ENCODE peak calls at places on chromosome 17, in eight cellular contexts. Q is GM13977, N is endothelial cell of umbilical vein, S is IMR-90, H is MM.1S, Z is progenitor cell of endocrine pancreas, E is astrocyte of the spinal cord, D is tibial artery. C is an unnamed sample.

GRCh38 chr17:42917236-42917603 is 16.6 kb downstream of the G6PC1 start:
- DNase-seq in Z (no peak), N (peak), H (no peak), D (peak), E (no peak), S (no peak), Q (no peak), C (no peak)

GRCh38 chr17:63399316-63399715 is 46.8 kb downstream of the CYB561 start:
- DNase-seq in E (peak), Q (no peak), D (no peak), S (peak), H (no peak), Z (no peak), N (peak), C (no peak)

GRCh38 chr17:32158870-32159585 is 16.7 kb downstream of the RHOT1 start:
- DNase-seq in N (no peak), D (no peak), Z (no peak), H (no peak), S (no peak), Q (no peak), E (no peak), C (no peak)

GRCh38 chr17:31460226-31460721 is 68.8 kb downstream of the RAB11FIP4 start:
- DNase-seq in S (no peak), Z (no peak), D (no peak), H (no peak), Q (no peak), E (no peak), N (no peak), C (no peak)

GRCh38 chr17:752620-753219 is 656 bp upstream of the GEMIN4 start:
- DNase-seq in E (peak), D (peak), Q (peak), N (peak), S (peak), H (no peak), Z (no peak), C (no peak)

GRCh38 chr17:74249966-74250365 is 24.1 kb upstream of the DNAI2 start:
- DNase-seq in S (no peak), H (no peak), N (no peak), E (no peak), Q (no peak), Z (no peak), D (no peak), C (no peak)

GRCh38 chr17:32871736-32872135 is 5.2 kb downstream of the MYO1D start:
- DNase-seq in D (no peak), Q (no peak), H (no peak), S (no peak), N (no peak), Z (no peak), E (no peak), C (no peak)

GRCh38 chr17:51527230-51527982 is 267.1 kb downstream of the UTP18 start:
- DNase-seq in H (no peak), Q (no peak), S (no peak), Z (no peak), N (no peak), E (no peak), D (no peak), C (no peak)

GRCh38 chr17:27466748-27467375 is 10.6 kb downstream of the KSR1 start:
- DNase-seq in S (no peak), H (no peak), N (no peak), Q (peak), D (no peak), E (no peak), Z (no peak), C (no peak)

GRCh38 chr17:76585649-76586593 is at the start of gene ST6GALNAC2:
- DNase-seq in Q (no peak), N (peak), S (no peak), H (no peak), Z (peak), D (peak), E (peak), C (no peak)

GRCh38 chr17:75069783-75070182 is 18.0 kb upstream of the SLC16A5 start:
- DNase-seq in H (peak), D (no peak), N (peak), Q (no peak), S (no peak), Z (no peak), E (no peak), C (no peak)

GRCh38 chr17:55601874-55602364 is 90.7 kb upstream of the SMIM36 start:
- DNase-seq in N (peak), E (peak), S (peak), Q (peak), H (peak), Z (no peak), D (no peak), C (no peak)

GRCh38 chr17:33163827-33164555 is 129.1 kb downstream of the ASIC2 start:
- DNase-seq in E (no peak), Q (no peak), H (no peak), N (no peak), Z (no peak), S (no peak), D (no peak), C (no peak)

GRCh38 chr17:37092041-37092440 is 143.3 kb downstream of the AATF start:
- DNase-seq in N (no peak), H (no peak), Q (no peak), E (no peak), S (no peak), Z (no peak), D (no peak), C (no peak)

GRCh38 chr17:29256735-29257466 is 10.2 kb downstream of the CRYBA1 start:
- DNase-seq in H (no peak), N (no peak), Z (no peak), Q (no peak), S (peak), E (peak), D (no peak), C (no peak)

GRCh38 chr17:81867952-81868673 is 3.0 kb downstream of the ARHGDIA start:
- DNase-seq in D (no peak), E (no peak), Z (no peak), Q (no peak), S (no peak), H (no peak), N (no peak), C (no peak)

GRCh38 chr17:73644145-73645049 is at the start of gene SDK2:
- DNase-seq in H (no peak), S (no peak), E (peak), Z (peak), Q (peak), N (no peak), D (no peak), C (no peak)

GRCh38 chr17:13079010-13079409 is 61.2 kb upstream of the ELAC2 start:
- DNase-seq in N (no peak), E (no peak), D (no peak), S (no peak), H (no peak), Z (no peak), Q (no peak), C (no peak)

GRCh38 chr17:21215935-21216334 is 2.0 kb upstream of the TMEM11 start:
- DNase-seq in D (no peak), N (no peak), Z (no peak), Q (no peak), E (no peak), S (no peak), H (no peak), C (no peak)

GRCh38 chr17:38428643-38429371 is 543 bp downstream of the ARHGAP23 start:
- DNase-seq in E (peak), Q (no peak), Z (no peak), S (peak), D (peak), H (peak), N (peak), C (no peak)

GRCh38 chr17:78573955-78574354 is 3.2 kb downstream of the DNAH17 start:
- DNase-seq in E (no peak), Q (no peak), D (no peak), N (no peak), Z (no peak), H (no peak), S (no peak), C (no peak)

GRCh38 chr17:44558349-44559287 is 1.3 kb downstream of the FZD2 start:
- DNase-seq in E (peak), Q (no peak), H (no peak), S (peak), N (no peak), D (peak), Z (no peak), C (no peak)

GRCh38 chr17:44751806-44752205 is 7.0 kb upstream of the ADAM11 start:
- DNase-seq in N (no peak), E (no peak), H (no peak), D (no peak), S (no peak), Q (no peak), Z (no peak), C (no peak)

GRCh38 chr17:81832608-81833159 is 407 bp downstream of the MCRIP1 start:
- DNase-seq in Z (peak), D (peak), H (no peak), S (no peak), E (peak), Q (peak), N (peak), C (no peak)

GRCh38 chr17:4908301-4908700 is 5.4 kb upstream of the CHRNE start:
- DNase-seq in Z (no peak), N (no peak), S (no peak), E (peak), Q (no peak), D (no peak), H (no peak), C (no peak)

GRCh38 chr17:39626671-39627169 is at the start of gene PPP1R1B:
- DNase-seq in Z (no peak), D (no peak), S (no peak), Q (no peak), H (no peak), N (no peak), E (peak), C (no peak)

GRCh38 chr17:67164298-67164697 is 80.7 kb downstream of the HELZ start:
- DNase-seq in H (no peak), N (no peak), Z (no peak), S (no peak), E (no peak), D (no peak), Q (no peak), C (no peak)

GRCh38 chr17:65473985-65474384 is 87.5 kb downstream of the AXIN2 start:
- DNase-seq in Z (no peak), S (no peak), Q (no peak), E (no peak), H (no peak), D (no peak), N (no peak), C (no peak)

GRCh38 chr17:10156579-10157488 is 41.6 kb downstream of the GAS7 start:
- DNase-seq in S (no peak), E (no peak), Z (no peak), Q (peak), H (no peak), D (peak), N (no peak), C (no peak)

GRCh38 chr17:39461911-39462641 is 790 bp downstream of the CDK12 start:
- DNase-seq in D (peak), Q (no peak), H (peak), S (peak), Z (no peak), E (peak), N (peak), C (no peak)

GRCh38 chr17:77794846-77795245 is 163.7 kb upstream of the TNRC6C start:
- DNase-seq in N (no peak), S (no peak), Q (no peak), E (no peak), D (no peak), Z (no peak), H (no peak), C (no peak)

GRCh38 chr17:58121925-58122324 is 26.3 kb upstream of the OR4D1 start:
- DNase-seq in H (peak), D (no peak), E (peak), N (no peak), S (peak), Q (no peak), Z (no peak), C (peak)
- TF ChIP-seq CTCF in H (peak), D (no peak), E (peak), N (no peak), S (no peak), Q (peak), Z (peak), C (peak)

GRCh38 chr17:72163474-72163873 is 42.7 kb downstream of the SOX9 start:
- DNase-seq in Z (no peak), H (no peak), N (no peak), Q (no peak), D (no peak), E (no peak), S (no peak), C (no peak)

GRCh38 chr17:72165202-72165972 is 44.6 kb downstream of the SOX9 start:
- DNase-seq in N (no peak), E (no peak), D (no peak), Z (no peak), S (no peak), H (no peak), Q (no peak), C (no peak)

GRCh38 chr17:72158895-72159885 is 38.4 kb downstream of the SOX9 start:
- DNase-seq in Z (no peak), E (no peak), D (no peak), H (no peak), N (no peak), S (peak), Q (no peak), C (no peak)

GRCh38 chr17:72164340-72164739 is 43.5 kb downstream of the SOX9 start:
- DNase-seq in E (no peak), S (peak), Z (no peak), Q (no peak), D (no peak), H (no peak), N (no peak), C (no peak)

GRCh38 chr17:72162569-72162968 is 41.7 kb downstream of the SOX9 start:
- DNase-seq in H (no peak), S (no peak), D (no peak), N (no peak), Z (no peak), Q (no peak), E (no peak), C (no peak)
- TF ChIP-seq CTCF in H (no peak), S (no peak), D (no peak), N (no peak), Z (no peak), Q (no peak), E (no peak), C (no peak)

GRCh38 chr17:49280061-49280460 is 49.5 kb upstream of the PHOSPHO1 start:
- DNase-seq in Z (no peak), D (peak), H (no peak), N (no peak), S (no peak), E (no peak), Q (no peak), C (no peak)

GRCh38 chr17:49287481-49287880 is 56.9 kb upstream of the PHOSPHO1 start:
- DNase-seq in Z (no peak), S (no peak), Q (no peak), H (no peak), D (no peak), E (no peak), N (no peak), C (no peak)

GRCh38 chr17:49290690-49291326 is 60.2 kb upstream of the PHOSPHO1 start:
- DNase-seq in D (no peak), E (peak), Z (no peak), S (peak), Q (no peak), H (no peak), N (peak), C (no peak)

GRCh38 chr17:49280918-49281317 is 50.3 kb upstream of the PHOSPHO1 start:
- DNase-seq in D (peak), Z (no peak), E (no peak), N (no peak), Q (no peak), H (no peak), S (no peak), C (no peak)

DNA sequence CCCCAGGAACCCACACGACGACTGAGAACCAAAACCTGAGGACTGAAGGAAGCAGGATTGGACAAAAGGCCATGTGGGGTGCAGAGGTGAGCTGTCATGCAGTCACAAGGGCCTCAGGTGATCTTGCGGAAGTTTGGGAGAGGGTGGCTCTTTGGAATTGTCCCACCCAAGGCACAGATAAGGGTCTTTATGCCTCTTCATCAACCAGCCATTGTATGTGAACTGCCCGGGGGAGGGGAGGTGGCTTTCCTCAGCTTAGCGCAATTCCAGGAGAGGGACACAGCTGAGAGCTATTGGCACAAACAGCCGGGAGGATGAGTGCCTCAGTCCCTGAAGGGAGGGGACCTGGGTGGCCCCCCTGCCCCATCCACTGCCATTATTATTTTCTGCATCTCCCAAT is 55.1 kb upstream of the PHOSPHO1 start:
- DNase-seq in N (no peak), Z (no peak), H (no peak), E (no peak), D (no peak), Q (no peak), S (no peak), C (no peak)
- TF ChIP-seq CTCF in N (no peak), Z (no peak), H (no peak), E (no peak), D (no peak), Q (no peak), S (no peak), C (no peak)

DNA sequence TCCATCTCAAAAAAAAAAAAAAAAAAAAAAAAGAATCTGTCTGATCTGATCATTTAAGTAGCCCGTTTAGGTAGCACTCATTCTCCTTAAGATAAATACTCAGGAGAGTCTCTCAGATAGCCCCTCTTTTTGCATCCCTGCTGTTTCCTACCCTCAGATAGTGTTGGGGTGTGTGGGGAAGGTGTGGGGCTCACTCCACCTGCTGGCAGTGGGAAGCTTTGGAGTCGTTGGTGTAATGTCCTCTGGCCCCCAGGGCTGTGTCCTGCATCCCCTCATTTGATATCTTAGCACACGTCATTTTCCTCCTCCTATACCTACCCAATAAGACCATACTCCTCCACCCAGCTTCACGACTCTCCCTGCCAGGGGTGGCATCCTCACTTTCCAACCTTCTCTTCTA is 20.5 kb upstream of the MYH10 start:
- DNase-seq in Z (no peak), H (no peak), N (no peak), E (no peak), S (no peak), D (no peak), Q (no peak), C (no peak)
- TF ChIP-seq CTCF in Z (no peak), H (peak), N (no peak), E (no peak), S (no peak), D (no peak), Q (peak), C (no peak)

GRCh38 chr17:3667366-3668278 is 756 bp downstream of the TAX1BP3 start:
- DNase-seq in S (peak), D (peak), Q (no peak), E (peak), N (peak), Z (peak), H (peak), C (no peak)
- TF ChIP-seq CTCF in S (no peak), D (no peak), Q (peak), E (peak), N (no peak), Z (no peak), H (no peak), C (no peak)

GRCh38 chr17:17190188-17190587 is 15.9 kb downstream of the PLD6 start:
- DNase-seq in E (no peak), H (no peak), D (no peak), S (no peak), N (no peak), Q (no peak), Z (no peak), C (no peak)
- TF ChIP-seq CTCF in E (no peak), H (no peak), D (no peak), S (no peak), N (no peak), Q (no peak), Z (peak), C (no peak)

GRCh38 chr17:80772906-80773242 is 218.8 kb upstream of the CHMP6 start:
- DNase-seq in E (no peak), S (no peak), Z (no peak), Q (no peak), N (no peak), H (no peak), D (no peak), C (no peak)

GRCh38 chr17:80774643-80775281 is 216.9 kb upstream of the CHMP6 start:
- DNase-seq in S (no peak), D (no peak), Z (no peak), H (no peak), E (no peak), Q (no peak), N (peak), C (no peak)

GRCh38 chr17:80774146-80774545 is 217.5 kb upstream of the CHMP6 start:
- DNase-seq in Z (no peak), N (no peak), H (no peak), D (no peak), S (peak), E (no peak), Q (no peak), C (no peak)

GRCh38 chr17:80771612-80772005 is 220.0 kb upstream of the CHMP6 start:
- DNase-seq in Z (no peak), S (no peak), Q (no peak), D (no peak), E (no peak), H (no peak), N (no peak), C (no peak)

GRCh38 chr17:80773243-80773991 is 218.2 kb upstream of the CHMP6 start:
- DNase-seq in S (peak), H (no peak), E (peak), D (peak), Z (no peak), Q (no peak), N (no peak), C (no peak)
- TF ChIP-seq CTCF in S (peak), H (no peak), E (peak), D (peak), Z (no peak), Q (no peak), N (no peak), C (no peak)

GRCh38 chr17:3732171-3732570 is 8.5 kb downstream of the HASPIN start:
- DNase-seq in Q (peak), Z (no peak), H (peak), S (peak), D (no peak), E (peak), N (no peak), C (no peak)
- TF ChIP-seq CTCF in Q (peak), Z (no peak), H (peak), S (no peak), D (no peak), E (no peak), N (no peak), C (no peak)

GRCh38 chr17:2860045-2860444 is 63.8 kb downstream of the RAP1GAP2 start:
- DNase-seq in H (no peak), Q (no peak), D (no peak), E (no peak), Z (no peak), N (no peak), S (no peak), C (peak)
- TF ChIP-seq CTCF in H (no peak), Q (no peak), D (no peak), E (no peak), Z (no peak), N (no peak), S (no peak), C (no peak)

DNA sequence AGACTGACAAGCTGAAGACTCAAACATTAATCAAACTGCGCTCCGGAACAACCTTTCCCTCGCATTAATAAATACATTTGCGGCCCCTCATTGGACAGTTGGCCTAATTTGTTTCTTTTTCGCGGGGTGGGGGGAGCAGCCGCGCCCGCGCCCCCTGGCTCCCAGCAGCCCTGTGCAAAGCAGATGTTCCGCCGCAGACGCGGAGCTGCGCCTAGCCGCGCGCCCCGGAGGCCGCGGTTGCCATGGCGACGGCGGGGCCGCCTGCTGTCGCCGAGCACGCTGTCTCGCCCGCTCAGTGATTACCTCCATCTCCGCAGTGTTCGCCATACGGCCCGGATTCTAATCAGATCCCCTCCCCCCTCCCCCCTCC is 25.5 kb downstream of the COPZ2 start:
- DNase-seq in N (peak), D (no peak), E (no peak), Z (no peak), Q (peak), H (peak), S (no peak), C (peak)
- TF ChIP-seq CTCF in N (no peak), D (no peak), E (no peak), Z (no peak), Q (peak), H (no peak), S (no peak), C (peak)